ENCODE peak calls at places on chromosomes 2 and 18, in four cellular contexts. B is A549, D is K562, Z is GM12878. A is an unnamed sample.

GRCh38 chr2:201258666-201258999 is 1.7 kb upstream of the CASP8 start:
- DNase-seq in B (peak), Z (no peak), D (no peak), A (no peak)

GRCh38 chr18:57930476-57930875 is 113.5 kb upstream of the NEDD4L start:
- DNase-seq in Z (no peak), D (no peak), B (no peak), A (no peak)

GRCh38 chr2:180938419-180938818 is 42.0 kb upstream of the UBE2E3 start:
- DNase-seq in D (no peak), Z (no peak), B (no peak), A (no peak)

GRCh38 chr18:36176177-36176584 is 11.1 kb upstream of the MOCOS start:
- DNase-seq in B (no peak), Z (no peak), D (no peak), A (peak)

GRCh38 chr2:101779652-101780051 is 82.1 kb downstream of the MAP4K4 start:
- DNase-seq in B (no peak), Z (no peak), D (no peak), A (no peak)

GRCh38 chr18:13618760-13619438 is 107.5 kb downstream of the FAM210A start:
- DNase-seq in B (no peak), D (no peak), Z (no peak), A (no peak)

GRCh38 chr2:152452256-152452973 is 117.4 kb downstream of the FMNL2 start:
- DNase-seq in Z (no peak), B (no peak), D (no peak), A (no peak)

GRCh38 chr2:68320118-68320641 is 431 bp upstream of the CNRIP1 start:
- DNase-seq in D (no peak), B (no peak), Z (no peak), A (no peak)

GRCh38 chr18:44637210-44638051 is 43.3 kb upstream of the SETBP1 start:
- DNase-seq in D (no peak), B (peak), Z (no peak), A (no peak)

GRCh38 chr2:219230201-219230540 is 565 bp downstream of the ANKZF1 start:
- DNase-seq in B (no peak), D (peak), Z (no peak), A (peak)

DNA sequence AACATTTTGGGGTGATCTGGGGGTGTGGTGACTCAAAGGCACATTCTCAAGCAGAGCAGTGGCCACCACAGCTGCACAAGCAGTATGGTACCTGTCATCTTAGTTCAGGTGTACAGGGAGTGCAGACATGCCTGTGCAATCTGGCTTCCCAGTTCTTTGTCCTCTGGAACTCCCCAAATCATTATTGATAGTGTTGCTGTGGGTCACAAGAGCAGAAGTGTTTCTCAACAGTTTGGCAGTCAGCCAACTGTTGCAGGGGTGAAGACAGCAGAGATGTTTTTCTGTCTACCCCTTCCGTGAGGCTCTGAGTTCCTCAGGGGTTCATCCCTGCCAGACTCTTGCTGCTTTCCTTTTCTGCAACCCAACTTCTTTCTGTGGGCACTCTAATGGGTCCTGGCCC is 206.5 kb upstream of the ZSWIM2 start:
- DNase-seq in D (no peak), B (no peak), Z (no peak), A (peak)
- TF ChIP-seq CHD4 in D (no peak), B (no peak), Z (no peak), A (no peak)

GRCh38 chr2:210399440-210400041 is 77.0 kb downstream of the LANCL1 start:
- DNase-seq in Z (no peak), B (no peak), D (no peak), A (peak)
- TF ChIP-seq POLR2AphosphoS2 in Z (no peak), B (no peak), D (no peak), A (no peak)

GRCh38 chr2:134410006-134410405 is 156.1 kb downstream of the MGAT5 start:
- DNase-seq in B (no peak), D (no peak), Z (no peak), A (no peak)

GRCh38 chr2:134411279-134411827 is 157.5 kb downstream of the MGAT5 start:
- DNase-seq in Z (no peak), B (no peak), D (no peak), A (no peak)

GRCh38 chr2:134411828-134412638 is 158.2 kb downstream of the MGAT5 start:
- DNase-seq in Z (peak), D (peak), B (peak), A (peak)

GRCh38 chr2:134412639-134412999 is 158.7 kb downstream of the MGAT5 start:
- DNase-seq in B (no peak), Z (no peak), D (no peak), A (no peak)

GRCh38 chr2:134410831-134411231 is 157.0 kb downstream of the MGAT5 start:
- DNase-seq in Z (no peak), B (no peak), D (no peak), A (no peak)
- TF ChIP-seq CHD4 in Z (no peak), B (no peak), D (no peak), A (no peak)

DNA sequence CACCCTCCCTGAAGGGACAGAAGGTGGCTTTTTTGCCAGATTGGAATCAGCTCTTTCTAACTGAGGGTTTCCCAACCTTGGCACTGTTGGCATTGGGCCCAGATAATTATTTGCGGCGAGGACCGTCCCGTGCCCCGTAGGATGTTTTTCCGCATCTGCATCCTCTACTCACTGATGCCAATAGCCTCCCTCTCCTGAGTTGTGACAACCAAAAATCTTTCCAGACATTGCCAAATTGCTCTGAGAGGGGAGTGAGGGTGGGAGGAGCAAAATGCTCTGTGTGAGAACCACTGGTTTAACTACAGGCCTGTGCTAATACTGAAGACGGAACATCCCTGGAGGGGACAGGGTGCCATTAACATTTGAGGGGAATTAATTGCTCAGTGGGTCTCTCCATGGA is 33.6 kb upstream of the GLI2 start:
- DNase-seq in D (no peak), B (no peak), Z (no peak), A (no peak)
- TF ChIP-seq POLR2AphosphoS2 in D (no peak), B (no peak), Z (no peak), A (no peak)

GRCh38 chr2:12032975-12033374 is 286.5 kb downstream of the LPIN1 start:
- DNase-seq in D (no peak), Z (no peak), B (no peak), A (no peak)
- TF ChIP-seq CHD4 in D (no peak), Z (no peak), B (no peak), A (no peak)

DNA sequence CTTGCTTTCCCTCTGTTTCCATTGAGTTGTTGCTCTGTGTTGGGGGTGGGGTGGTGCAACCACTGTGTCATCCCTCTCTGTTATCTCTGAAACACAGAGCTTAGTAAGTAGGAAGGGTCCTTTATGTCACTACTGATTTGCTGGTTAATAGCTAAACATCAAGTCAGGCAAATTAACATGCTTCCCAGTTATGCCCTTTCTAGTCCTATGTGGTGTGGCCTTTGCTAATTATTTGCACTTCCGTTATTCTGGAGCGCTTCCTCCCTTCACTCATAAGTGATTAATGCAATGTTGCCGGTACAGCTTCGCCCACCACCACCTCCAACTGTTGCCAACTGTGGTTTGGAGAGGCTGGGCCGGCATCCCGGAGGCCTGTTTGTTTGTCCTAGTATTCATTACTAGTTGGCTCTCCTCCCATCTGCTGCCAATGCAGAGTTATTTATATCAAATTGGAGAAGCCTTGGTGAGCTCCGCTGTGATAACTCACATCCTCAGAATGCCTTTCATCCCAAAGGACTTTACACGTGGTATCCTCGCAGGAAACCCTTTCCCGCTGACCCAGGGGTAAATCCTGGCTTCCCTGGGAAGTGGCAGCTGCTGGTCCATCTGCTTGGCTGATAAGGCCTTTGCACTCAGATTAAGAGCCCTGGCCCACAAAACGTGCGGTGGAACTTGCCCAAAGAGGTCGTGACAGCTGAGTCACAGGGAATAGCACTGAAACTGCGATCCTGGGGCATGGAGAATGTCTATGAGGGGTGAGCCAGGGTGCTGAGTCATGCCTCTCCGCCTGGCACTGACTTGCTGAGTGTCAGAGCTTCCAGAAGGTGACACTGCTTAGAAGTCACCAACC is 72.1 kb upstream of the ZCCHC2 start:
- DNase-seq in Z (no peak), D (peak), B (peak), A (peak)
- TF ChIP-seq POLR2AphosphoS2 in Z (no peak), D (no peak), B (no peak), A (no peak)

GRCh38 chr2:100632021-100632420 is 69.2 kb downstream of the PDCL3 start:
- DNase-seq in B (no peak), Z (no peak), D (no peak), A (no peak)
- TF ChIP-seq CHD4 in B (no peak), Z (no peak), D (no peak), A (no peak)

DNA sequence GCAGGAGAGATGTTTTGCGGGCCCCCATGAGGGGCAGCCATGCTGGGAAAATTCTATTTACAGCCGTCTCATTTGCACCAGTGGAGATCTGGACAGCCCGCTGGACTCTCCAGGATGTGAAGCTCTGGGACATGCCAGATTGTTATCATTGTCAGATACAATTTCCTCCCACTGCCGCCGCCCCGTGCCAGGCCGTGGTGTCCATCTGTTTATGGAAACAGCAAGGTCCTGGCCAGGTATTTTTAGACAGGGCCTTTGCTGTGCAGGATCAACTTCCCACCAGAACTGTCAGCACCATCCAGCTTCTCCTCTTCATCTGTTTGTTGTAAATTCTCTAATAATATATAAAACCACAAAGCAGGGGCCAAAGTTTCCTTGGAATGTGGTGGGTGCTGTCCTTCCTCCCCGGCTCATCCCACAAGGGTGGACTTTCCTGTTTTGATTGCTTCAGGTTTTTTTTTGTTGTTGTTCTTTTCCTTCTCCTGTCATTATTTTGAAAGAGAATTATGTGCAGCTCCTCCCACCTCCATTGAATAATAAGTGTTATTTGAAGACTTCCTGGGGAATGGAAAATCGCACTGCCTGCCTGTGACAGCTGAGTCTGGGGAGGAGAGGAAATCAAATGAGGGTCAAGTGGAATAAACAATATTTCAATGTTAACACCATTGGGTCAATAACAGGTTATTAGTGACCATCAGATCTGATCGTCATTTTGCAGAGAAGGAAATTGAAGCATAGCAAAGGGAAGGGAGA is 398.1 kb downstream of the TNS1 start:
- DNase-seq in Z (no peak), B (no peak), D (no peak), A (no peak)
- TF ChIP-seq POLR2AphosphoS2 in Z (no peak), B (no peak), D (no peak), A (no peak)

DNA sequence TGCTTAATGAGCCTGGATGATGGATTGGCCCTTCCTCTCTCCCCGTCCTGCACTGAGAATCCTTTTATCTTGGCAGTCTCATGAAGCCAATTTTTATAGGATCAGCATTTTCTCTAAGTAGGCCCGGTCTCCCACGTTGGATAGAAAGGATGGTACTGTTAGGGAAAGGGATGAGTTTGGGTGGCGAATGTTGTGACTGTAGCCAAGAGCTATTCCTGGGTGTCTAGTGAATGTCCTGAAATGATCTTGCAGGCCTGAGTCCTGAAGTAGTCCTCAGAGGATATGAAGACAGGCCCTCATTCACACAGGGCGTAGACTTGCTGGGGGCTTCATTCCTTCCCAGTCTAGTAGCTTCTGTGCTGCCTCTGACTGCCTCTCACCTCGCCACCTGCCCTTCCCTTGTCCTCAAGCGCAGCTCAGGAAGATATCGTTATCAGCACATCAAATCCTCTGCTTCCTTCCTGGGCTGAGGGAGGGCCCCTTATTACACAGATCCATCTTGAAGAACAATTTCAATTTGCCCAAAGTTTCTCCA is 8.9 kb downstream of the LBH start:
- DNase-seq in B (no peak), D (no peak), Z (no peak), A (no peak)
- TF ChIP-seq CHD4 in B (no peak), D (no peak), Z (no peak), A (no peak)

GRCh38 chr2:73286134-73286533 is 1.9 kb upstream of the FBXO41 start:
- DNase-seq in D (no peak), B (no peak), Z (no peak), A (no peak)

GRCh38 chr2:73283545-73284295 is 558 bp downstream of the FBXO41 start:
- DNase-seq in D (peak), Z (no peak), B (no peak), A (no peak)

GRCh38 chr2:73284296-73285161 is at the start of gene FBXO41:
- DNase-seq in B (peak), D (peak), Z (peak), A (peak)

GRCh38 chr2:73282924-73283544 is 1.2 kb downstream of the FBXO41 start:
- DNase-seq in B (no peak), Z (no peak), D (no peak), A (no peak)

DNA sequence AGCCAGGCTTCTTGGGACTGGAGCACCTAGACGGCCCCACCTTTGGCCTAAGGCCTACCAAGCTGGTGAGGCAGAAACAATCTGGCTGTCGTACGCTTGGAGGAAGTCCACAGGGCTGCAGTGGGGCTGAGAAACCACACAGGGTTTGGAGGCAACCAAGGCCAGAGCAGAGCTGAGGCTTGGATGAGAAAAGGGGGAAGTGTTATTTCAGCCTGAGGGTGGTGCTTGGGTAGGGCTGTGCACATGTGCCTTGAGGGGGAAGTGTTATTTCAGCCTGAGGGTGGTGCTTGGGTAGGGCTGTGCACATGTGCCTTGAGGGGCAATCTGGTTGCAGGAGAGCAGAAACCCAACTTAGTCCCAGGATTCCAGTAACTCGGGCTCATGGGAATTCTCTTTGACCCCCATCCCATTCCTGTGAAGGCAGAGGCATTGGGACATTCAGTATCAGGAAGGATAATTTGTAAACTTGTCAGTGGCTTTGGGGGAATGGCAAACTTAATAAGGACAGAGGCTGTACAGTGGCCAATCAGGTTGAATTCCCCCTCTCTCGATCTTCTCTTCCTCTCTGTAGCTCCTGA is 973 bp upstream of the FBXO41 start:
- DNase-seq in D (no peak), Z (peak), B (no peak), A (no peak)
- TF ChIP-seq POLR2AphosphoS2 in D (no peak), Z (no peak), B (no peak), A (no peak)

A was measured in HepG2.